ENCODE peak calls at places on chromosomes 16 and 17, in ten cellular contexts. One of them, this sample, is unnamed.

GRCh38 chr16:2686912-2687507 is 4.7 kb downstream of the KCTD5 start:
- DNase-seq in left ventricle myocardium inferior: no peak
- DNase-seq in pancreas: no peak
- DNase-seq in GM10248: peak; percentile 92
- DNase-seq in activated CD4-positive, alpha-beta T cell treated with anti-CD3 and anti-CD28 coated beads for 36 hours: peak; percentile 54
- DNase-seq in NCI-H1694 treated with DMSO at 0.1 percent for 48 hours: no peak
- DNase-seq in M059J: no peak
- DNase-seq in SIG-M5: no peak
- DNase-seq in NCI-H1092 treated with DMSO at 0.1 percent for 48 hours: no peak
- DNase-seq in RKO: no peak
- DNase-seq in this sample: peak; percentile 78

GRCh38 chr16:49854227-49855203 is 1.4 kb downstream of the ZNF423 start:
- DNase-seq in left ventricle myocardium inferior: peak; percentile 53
- DNase-seq in pancreas: peak; percentile 37
- DNase-seq in GM10248: no peak
- DNase-seq in activated CD4-positive, alpha-beta T cell treated with anti-CD3 and anti-CD28 coated beads for 36 hours: peak; percentile 22
- DNase-seq in NCI-H1694 treated with DMSO at 0.1 percent for 48 hours: no peak
- DNase-seq in M059J: no peak
- DNase-seq in SIG-M5: no peak
- DNase-seq in NCI-H1092 treated with DMSO at 0.1 percent for 48 hours: no peak
- DNase-seq in RKO: no peak
- DNase-seq in this sample: no peak

GRCh38 chr17:28468781-28469180 is 4.7 kb upstream of the SLC13A2 start:
- DNase-seq in left ventricle myocardium inferior: no peak
- DNase-seq in pancreas: no peak
- DNase-seq in GM10248: no peak
- DNase-seq in activated CD4-positive, alpha-beta T cell treated with anti-CD3 and anti-CD28 coated beads for 36 hours: no peak
- DNase-seq in NCI-H1694 treated with DMSO at 0.1 percent for 48 hours: no peak
- DNase-seq in M059J: no peak
- DNase-seq in SIG-M5: no peak
- DNase-seq in NCI-H1092 treated with DMSO at 0.1 percent for 48 hours: no peak
- DNase-seq in RKO: no peak
- DNase-seq in this sample: no peak

GRCh38 chr16:83615553-83615952 is 192.2 kb upstream of the HSBP1 start:
- DNase-seq in left ventricle myocardium inferior: no peak
- DNase-seq in pancreas: no peak
- DNase-seq in GM10248: no peak
- DNase-seq in activated CD4-positive, alpha-beta T cell treated with anti-CD3 and anti-CD28 coated beads for 36 hours: no peak
- DNase-seq in NCI-H1694 treated with DMSO at 0.1 percent for 48 hours: no peak
- DNase-seq in M059J: peak; percentile 55
- DNase-seq in SIG-M5: no peak
- DNase-seq in NCI-H1092 treated with DMSO at 0.1 percent for 48 hours: no peak
- DNase-seq in RKO: peak; percentile 8
- DNase-seq in this sample: no peak

GRCh38 chr17:46777943-46778915 is 40.3 kb downstream of the WNT3 start:
- DNase-seq in left ventricle myocardium inferior: no peak
- DNase-seq in pancreas: no peak
- DNase-seq in GM10248: no peak
- DNase-seq in activated CD4-positive, alpha-beta T cell treated with anti-CD3 and anti-CD28 coated beads for 36 hours: no peak
- DNase-seq in NCI-H1694 treated with DMSO at 0.1 percent for 48 hours: no peak
- DNase-seq in M059J: peak; percentile 32
- DNase-seq in SIG-M5: no peak
- DNase-seq in NCI-H1092 treated with DMSO at 0.1 percent for 48 hours: no peak
- DNase-seq in RKO: peak; percentile 30
- DNase-seq in this sample: no peak

GRCh38 chr16:55048745-55049144 is 118.1 kb downstream of the IRX5 start:
- DNase-seq in left ventricle myocardium inferior: no peak
- DNase-seq in pancreas: no peak
- DNase-seq in GM10248: no peak
- DNase-seq in activated CD4-positive, alpha-beta T cell treated with anti-CD3 and anti-CD28 coated beads for 36 hours: no peak
- DNase-seq in NCI-H1694 treated with DMSO at 0.1 percent for 48 hours: no peak
- DNase-seq in M059J: no peak
- DNase-seq in SIG-M5: no peak
- DNase-seq in NCI-H1092 treated with DMSO at 0.1 percent for 48 hours: no peak
- DNase-seq in RKO: no peak
- DNase-seq in this sample: no peak

GRCh38 chr17:66661411-66661843 is 173.5 kb upstream of the CACNG5 start:
- DNase-seq in left ventricle myocardium inferior: no peak
- DNase-seq in pancreas: no peak
- DNase-seq in GM10248: peak; percentile 25
- DNase-seq in activated CD4-positive, alpha-beta T cell treated with anti-CD3 and anti-CD28 coated beads for 36 hours: peak; percentile 20
- DNase-seq in NCI-H1694 treated with DMSO at 0.1 percent for 48 hours: no peak
- DNase-seq in M059J: peak; percentile 92
- DNase-seq in SIG-M5: no peak
- DNase-seq in NCI-H1092 treated with DMSO at 0.1 percent for 48 hours: no peak
- DNase-seq in RKO: peak; percentile 57
- DNase-seq in this sample: no peak

GRCh38 chr17:7018331-7018964 is 4.4 kb upstream of the BCL6B start:
- DNase-seq in left ventricle myocardium inferior: no peak
- DNase-seq in pancreas: peak; percentile 47
- DNase-seq in GM10248: no peak
- DNase-seq in activated CD4-positive, alpha-beta T cell treated with anti-CD3 and anti-CD28 coated beads for 36 hours: no peak
- DNase-seq in NCI-H1694 treated with DMSO at 0.1 percent for 48 hours: no peak
- DNase-seq in M059J: no peak
- DNase-seq in SIG-M5: no peak
- DNase-seq in NCI-H1092 treated with DMSO at 0.1 percent for 48 hours: no peak
- DNase-seq in RKO: no peak
- DNase-seq in this sample: no peak

GRCh38 chr17:16477255-16477654 is 14.7 kb downstream of the LRRC75A start:
- DNase-seq in left ventricle myocardium inferior: peak; percentile 37
- DNase-seq in pancreas: no peak
- DNase-seq in GM10248: no peak
- DNase-seq in activated CD4-positive, alpha-beta T cell treated with anti-CD3 and anti-CD28 coated beads for 36 hours: no peak
- DNase-seq in NCI-H1694 treated with DMSO at 0.1 percent for 48 hours: no peak
- DNase-seq in M059J: peak; percentile 89
- DNase-seq in SIG-M5: no peak
- DNase-seq in NCI-H1092 treated with DMSO at 0.1 percent for 48 hours: no peak
- DNase-seq in RKO: peak; percentile 69
- DNase-seq in this sample: no peak

GRCh38 chr17:65085397-65085796 is 28.9 kb upstream of the GNA13 start:
- DNase-seq in left ventricle myocardium inferior: no peak
- DNase-seq in pancreas: no peak
- DNase-seq in GM10248: no peak
- DNase-seq in activated CD4-positive, alpha-beta T cell treated with anti-CD3 and anti-CD28 coated beads for 36 hours: no peak
- DNase-seq in NCI-H1694 treated with DMSO at 0.1 percent for 48 hours: no peak
- DNase-seq in M059J: no peak
- DNase-seq in SIG-M5: no peak
- DNase-seq in NCI-H1092 treated with DMSO at 0.1 percent for 48 hours: no peak
- DNase-seq in RKO: no peak
- DNase-seq in this sample: no peak

GRCh38 chr16:53480394-53480793 is 22.6 kb downstream of the AKTIP start:
- DNase-seq in left ventricle myocardium inferior: no peak
- DNase-seq in pancreas: no peak
- DNase-seq in GM10248: no peak
- DNase-seq in activated CD4-positive, alpha-beta T cell treated with anti-CD3 and anti-CD28 coated beads for 36 hours: no peak
- DNase-seq in NCI-H1694 treated with DMSO at 0.1 percent for 48 hours: no peak
- DNase-seq in M059J: no peak
- DNase-seq in SIG-M5: no peak
- DNase-seq in NCI-H1092 treated with DMSO at 0.1 percent for 48 hours: no peak
- DNase-seq in RKO: no peak
- DNase-seq in this sample: no peak

GRCh38 chr17:47987240-47987835 is 16.4 kb downstream of the CDK5RAP3 start:
- DNase-seq in left ventricle myocardium inferior: no peak
- DNase-seq in pancreas: no peak
- DNase-seq in GM10248: no peak
- DNase-seq in activated CD4-positive, alpha-beta T cell treated with anti-CD3 and anti-CD28 coated beads for 36 hours: no peak
- DNase-seq in NCI-H1694 treated with DMSO at 0.1 percent for 48 hours: no peak
- DNase-seq in M059J: peak; percentile 79
- DNase-seq in SIG-M5: no peak
- DNase-seq in NCI-H1092 treated with DMSO at 0.1 percent for 48 hours: peak; percentile 76
- DNase-seq in RKO: no peak
- DNase-seq in this sample: no peak

GRCh38 chr17:49637050-49637449 is 40.8 kb downstream of the SPOP start:
- DNase-seq in left ventricle myocardium inferior: no peak
- DNase-seq in pancreas: no peak
- DNase-seq in GM10248: no peak
- DNase-seq in activated CD4-positive, alpha-beta T cell treated with anti-CD3 and anti-CD28 coated beads for 36 hours: no peak
- DNase-seq in NCI-H1694 treated with DMSO at 0.1 percent for 48 hours: no peak
- DNase-seq in M059J: peak; percentile 82
- DNase-seq in SIG-M5: no peak
- DNase-seq in NCI-H1092 treated with DMSO at 0.1 percent for 48 hours: no peak
- DNase-seq in RKO: no peak
- DNase-seq in this sample: no peak

GRCh38 chr16:67151431-67152097 is 766 bp upstream of the B3GNT9 start:
- DNase-seq in left ventricle myocardium inferior: no peak
- DNase-seq in pancreas: no peak
- DNase-seq in GM10248: no peak
- DNase-seq in activated CD4-positive, alpha-beta T cell treated with anti-CD3 and anti-CD28 coated beads for 36 hours: no peak
- DNase-seq in NCI-H1694 treated with DMSO at 0.1 percent for 48 hours: no peak
- DNase-seq in M059J: no peak
- DNase-seq in SIG-M5: no peak
- DNase-seq in NCI-H1092 treated with DMSO at 0.1 percent for 48 hours: no peak
- DNase-seq in RKO: no peak
- DNase-seq in this sample: peak; percentile 31

GRCh38 chr17:50722746-50723145 is 3.3 kb downstream of the LUC7L3 start:
- DNase-seq in left ventricle myocardium inferior: no peak
- DNase-seq in pancreas: no peak
- DNase-seq in GM10248: no peak
- DNase-seq in activated CD4-positive, alpha-beta T cell treated with anti-CD3 and anti-CD28 coated beads for 36 hours: no peak
- DNase-seq in NCI-H1694 treated with DMSO at 0.1 percent for 48 hours: no peak
- DNase-seq in M059J: no peak
- DNase-seq in SIG-M5: no peak
- DNase-seq in NCI-H1092 treated with DMSO at 0.1 percent for 48 hours: no peak
- DNase-seq in RKO: no peak
- DNase-seq in this sample: no peak

GRCh38 chr16:8852534-8852933 is 16.3 kb downstream of the CARHSP1 start:
- DNase-seq in left ventricle myocardium inferior: no peak
- DNase-seq in pancreas: no peak
- DNase-seq in GM10248: no peak
- DNase-seq in activated CD4-positive, alpha-beta T cell treated with anti-CD3 and anti-CD28 coated beads for 36 hours: no peak
- DNase-seq in NCI-H1694 treated with DMSO at 0.1 percent for 48 hours: no peak
- DNase-seq in M059J: peak; percentile 25
- DNase-seq in SIG-M5: no peak
- DNase-seq in NCI-H1092 treated with DMSO at 0.1 percent for 48 hours: no peak
- DNase-seq in RKO: peak; percentile 27
- DNase-seq in this sample: no peak

GRCh38 chr16:49409121-49409520 is 35.5 kb downstream of the C16orf78 start:
- DNase-seq in left ventricle myocardium inferior: no peak
- DNase-seq in pancreas: no peak
- DNase-seq in GM10248: no peak
- DNase-seq in activated CD4-positive, alpha-beta T cell treated with anti-CD3 and anti-CD28 coated beads for 36 hours: no peak
- DNase-seq in NCI-H1694 treated with DMSO at 0.1 percent for 48 hours: no peak
- DNase-seq in M059J: no peak
- DNase-seq in SIG-M5: no peak
- DNase-seq in NCI-H1092 treated with DMSO at 0.1 percent for 48 hours: no peak
- DNase-seq in RKO: no peak
- DNase-seq in this sample: no peak

GRCh38 chr16:75062135-75062943 is 54.2 kb downstream of the LDHD start:
- DNase-seq in left ventricle myocardium inferior: peak; percentile 73
- DNase-seq in pancreas: peak; percentile 61
- DNase-seq in GM10248: no peak
- DNase-seq in activated CD4-positive, alpha-beta T cell treated with anti-CD3 and anti-CD28 coated beads for 36 hours: no peak
- DNase-seq in NCI-H1694 treated with DMSO at 0.1 percent for 48 hours: no peak
- DNase-seq in M059J: no peak
- DNase-seq in SIG-M5: no peak
- DNase-seq in NCI-H1092 treated with DMSO at 0.1 percent for 48 hours: no peak
- DNase-seq in RKO: no peak
- DNase-seq in this sample: no peak

GRCh38 chr17:76840443-76840767 is 27.8 kb upstream of the MGAT5B start:
- DNase-seq in left ventricle myocardium inferior: no peak
- DNase-seq in pancreas: no peak
- DNase-seq in GM10248: no peak
- DNase-seq in activated CD4-positive, alpha-beta T cell treated with anti-CD3 and anti-CD28 coated beads for 36 hours: no peak
- DNase-seq in NCI-H1694 treated with DMSO at 0.1 percent for 48 hours: no peak
- DNase-seq in M059J: no peak
- DNase-seq in SIG-M5: no peak
- DNase-seq in NCI-H1092 treated with DMSO at 0.1 percent for 48 hours: no peak
- DNase-seq in RKO: no peak
- DNase-seq in this sample: no peak

GRCh38 chr16:31458073-31458834 is 1.0 kb upstream of the ARMC5 start:
- DNase-seq in left ventricle myocardium inferior: no peak
- DNase-seq in pancreas: peak; percentile 65
- DNase-seq in GM10248: peak; percentile 62
- DNase-seq in activated CD4-positive, alpha-beta T cell treated with anti-CD3 and anti-CD28 coated beads for 36 hours: peak; percentile 69
- DNase-seq in NCI-H1694 treated with DMSO at 0.1 percent for 48 hours: no peak
- DNase-seq in M059J: peak; percentile 69
- DNase-seq in SIG-M5: peak; percentile 11
- DNase-seq in NCI-H1092 treated with DMSO at 0.1 percent for 48 hours: peak; percentile 41
- DNase-seq in RKO: peak; percentile 76
- DNase-seq in this sample: peak; percentile 52

GRCh38 chr16:72270531-72270930 is 98.6 kb upstream of the PMFBP1 start:
- DNase-seq in left ventricle myocardium inferior: no peak
- DNase-seq in pancreas: no peak
- DNase-seq in GM10248: no peak
- DNase-seq in activated CD4-positive, alpha-beta T cell treated with anti-CD3 and anti-CD28 coated beads for 36 hours: no peak
- DNase-seq in NCI-H1694 treated with DMSO at 0.1 percent for 48 hours: no peak
- DNase-seq in M059J: no peak
- DNase-seq in SIG-M5: no peak
- DNase-seq in NCI-H1092 treated with DMSO at 0.1 percent for 48 hours: no peak
- DNase-seq in RKO: no peak
- DNase-seq in this sample: no peak

GRCh38 chr16:64991011-64991410 is 130.9 kb downstream of the CDH11 start:
- DNase-seq in left ventricle myocardium inferior: no peak
- DNase-seq in pancreas: no peak
- DNase-seq in GM10248: no peak
- DNase-seq in activated CD4-positive, alpha-beta T cell treated with anti-CD3 and anti-CD28 coated beads for 36 hours: no peak
- DNase-seq in NCI-H1694 treated with DMSO at 0.1 percent for 48 hours: no peak
- DNase-seq in M059J: no peak
- DNase-seq in SIG-M5: no peak
- DNase-seq in NCI-H1092 treated with DMSO at 0.1 percent for 48 hours: no peak
- DNase-seq in RKO: no peak
- DNase-seq in this sample: no peak

GRCh38 chr16:77445321-77445720 is 10.5 kb upstream of the ADAMTS18 start:
- DNase-seq in left ventricle myocardium inferior: no peak
- DNase-seq in pancreas: no peak
- DNase-seq in GM10248: no peak
- DNase-seq in activated CD4-positive, alpha-beta T cell treated with anti-CD3 and anti-CD28 coated beads for 36 hours: no peak
- DNase-seq in NCI-H1694 treated with DMSO at 0.1 percent for 48 hours: no peak
- DNase-seq in M059J: peak; percentile 14
- DNase-seq in SIG-M5: no peak
- DNase-seq in NCI-H1092 treated with DMSO at 0.1 percent for 48 hours: no peak
- DNase-seq in RKO: peak; percentile 6
- DNase-seq in this sample: no peak

GRCh38 chr16:27425961-27426360 is 24.0 kb downstream of the IL21R start:
- DNase-seq in left ventricle myocardium inferior: no peak
- DNase-seq in pancreas: no peak
- DNase-seq in GM10248: no peak
- DNase-seq in activated CD4-positive, alpha-beta T cell treated with anti-CD3 and anti-CD28 coated beads for 36 hours: no peak
- DNase-seq in NCI-H1694 treated with DMSO at 0.1 percent for 48 hours: no peak
- DNase-seq in M059J: no peak
- DNase-seq in SIG-M5: no peak
- DNase-seq in NCI-H1092 treated with DMSO at 0.1 percent for 48 hours: no peak
- DNase-seq in RKO: no peak
- DNase-seq in this sample: no peak

GRCh38 chr16:2698996-2699750 is 16.9 kb downstream of the KCTD5 start:
- DNase-seq in left ventricle myocardium inferior: no peak
- DNase-seq in pancreas: peak; percentile 17
- DNase-seq in GM10248: no peak
- DNase-seq in activated CD4-positive, alpha-beta T cell treated with anti-CD3 and anti-CD28 coated beads for 36 hours: no peak
- DNase-seq in NCI-H1694 treated with DMSO at 0.1 percent for 48 hours: no peak
- DNase-seq in M059J: no peak
- DNase-seq in SIG-M5: no peak
- DNase-seq in NCI-H1092 treated with DMSO at 0.1 percent for 48 hours: no peak
- DNase-seq in RKO: peak; percentile 33
- DNase-seq in this sample: no peak

GRCh38 chr16:2160915-2161551 is 5.5 kb downstream of the TRAF7 start:
- DNase-seq in left ventricle myocardium inferior: peak; percentile 58
- DNase-seq in pancreas: no peak
- DNase-seq in GM10248: peak; percentile 42
- DNase-seq in activated CD4-positive, alpha-beta T cell treated with anti-CD3 and anti-CD28 coated beads for 36 hours: no peak
- DNase-seq in NCI-H1694 treated with DMSO at 0.1 percent for 48 hours: no peak
- DNase-seq in M059J: no peak
- DNase-seq in SIG-M5: no peak
- DNase-seq in NCI-H1092 treated with DMSO at 0.1 percent for 48 hours: no peak
- DNase-seq in RKO: no peak
- DNase-seq in this sample: no peak

GRCh38 chr16:10103096-10103495 is 79.1 kb downstream of the GRIN2A start:
- DNase-seq in left ventricle myocardium inferior: no peak
- DNase-seq in pancreas: no peak
- DNase-seq in GM10248: no peak
- DNase-seq in activated CD4-positive, alpha-beta T cell treated with anti-CD3 and anti-CD28 coated beads for 36 hours: no peak
- DNase-seq in NCI-H1694 treated with DMSO at 0.1 percent for 48 hours: no peak
- DNase-seq in M059J: peak; percentile 76
- DNase-seq in SIG-M5: no peak
- DNase-seq in NCI-H1092 treated with DMSO at 0.1 percent for 48 hours: no peak
- DNase-seq in RKO: no peak
- DNase-seq in this sample: no peak

GRCh38 chr16:5045499-5046115 is 11.9 kb upstream of the NAGPA start:
- DNase-seq in left ventricle myocardium inferior: no peak
- DNase-seq in pancreas: no peak
- DNase-seq in GM10248: no peak
- DNase-seq in activated CD4-positive, alpha-beta T cell treated with anti-CD3 and anti-CD28 coated beads for 36 hours: no peak
- DNase-seq in NCI-H1694 treated with DMSO at 0.1 percent for 48 hours: no peak
- DNase-seq in M059J: peak; percentile 30
- DNase-seq in SIG-M5: no peak
- DNase-seq in NCI-H1092 treated with DMSO at 0.1 percent for 48 hours: no peak
- DNase-seq in RKO: no peak
- DNase-seq in this sample: no peak

This sample was measured in B cell.